ENCODE peak calls at places on chromosomes 1 and 21, in nine cellular contexts. E, B, R, N, Z, A, F, U and L are unnamed samples. For H3K4me1, the result is how much of the 10 kb centered on the place peaks cover.

GRCh38 chr1:177270863-177271262 is 100.1 kb downstream of the BRINP2 start:
- DNase-seq in N (no peak), F (no peak), Z (no peak), B (no peak), R (no peak), E (no peak), A (no peak), U (no peak), L (no peak)

GRCh38 chr1:27137022-27137542 is 17.8 kb downstream of the SLC9A1 start:
- DNase-seq in N (peak), U (no peak), R (peak), A (no peak), F (no peak), Z (no peak), E (no peak), B (no peak), L (no peak)

GRCh38 chr1:56137829-56138505 is 441.4 kb downstream of the PLPP3 start:
- DNase-seq in B (no peak), N (no peak), E (no peak), U (no peak), R (no peak), A (no peak), Z (no peak), F (no peak), L (no peak)

GRCh38 chr1:93447481-93448291 is at the start of gene FNBP1L:
- DNase-seq in R (peak), U (peak), F (peak), E (peak), A (peak), N (peak), B (peak), Z (peak), L (peak)

GRCh38 chr1:29504266-29504665 is 267.9 kb downstream of the PTPRU start:
- DNase-seq in F (no peak), A (no peak), U (no peak), Z (no peak), B (no peak), N (no peak), R (no peak), E (no peak), L (no peak)

GRCh38 chr1:236733654-236734053 is 47.4 kb downstream of the ACTN2 start:
- DNase-seq in U (no peak), A (no peak), N (no peak), E (no peak), Z (no peak), F (no peak), B (no peak), R (no peak), L (no peak)

GRCh38 chr1:243596441-243597183 is 253.4 kb downstream of the AKT3 start:
- DNase-seq in E (no peak), A (peak), F (no peak), N (no peak), Z (no peak), B (no peak), R (peak), U (no peak), L (no peak)

GRCh38 chr1:228318823-228319241 is 87.8 kb downstream of the TRIM11 start:
- DNase-seq in A (no peak), Z (no peak), R (no peak), N (no peak), F (no peak), E (peak), B (no peak), U (no peak), L (no peak)

DNA sequence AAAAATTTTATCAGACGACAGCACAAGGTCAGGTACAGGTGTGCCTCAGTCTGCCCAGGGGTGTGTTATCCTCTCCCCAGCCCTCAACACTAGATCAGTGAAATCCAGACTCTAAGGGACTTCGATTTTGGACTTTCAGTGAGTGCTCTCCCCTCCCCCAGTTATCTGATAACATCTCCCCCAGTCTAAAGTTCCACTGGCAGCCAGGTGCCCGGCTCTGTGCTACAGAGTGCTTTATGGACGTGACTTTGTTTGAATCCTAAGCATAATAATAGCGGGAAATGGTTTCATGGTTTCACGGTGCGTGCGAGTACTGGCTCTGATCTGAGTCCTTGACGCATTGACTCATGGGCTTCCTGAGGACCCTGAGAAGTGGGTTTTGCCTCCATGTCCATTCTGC is 3.2 kb downstream of the SPSB1 start:
- DNase-seq in B (no peak), F (no peak), U (no peak), A (peak), E (no peak), R (no peak), N (no peak), Z (no peak), L (no peak)
- H3K4me3 ChIP-seq in B (no peak), F (no peak), U (no peak), A (no peak), E (peak), R (no peak), N (no peak), Z (no peak), L (no peak)

GRCh38 chr1:221963742-221964141 is 221.9 kb upstream of the DUSP10 start:
- DNase-seq in R (no peak), B (no peak), N (no peak), U (no peak), E (no peak), Z (no peak), A (no peak), F (no peak), L (no peak)
- H3K4me1 ChIP-seq in R (under half), B (under half), N (under half), U (under half), E (under half), Z (under half), A (under half), F (under half), L (under half)

GRCh38 chr1:6415979-6416656 is 3.6 kb downstream of the HES2 start:
- DNase-seq in U (no peak), A (no peak), E (no peak), Z (no peak), N (peak), B (no peak), F (no peak), R (no peak), L (no peak)

GRCh38 chr1:6414881-6415280 is 4.8 kb downstream of the HES2 start:
- DNase-seq in N (peak), E (no peak), U (no peak), Z (no peak), A (no peak), R (no peak), F (no peak), B (no peak), L (no peak)

GRCh38 chr1:6412896-6413295 is 6.8 kb downstream of the HES2 start:
- DNase-seq in Z (no peak), F (no peak), A (peak), R (no peak), U (peak), E (no peak), B (no peak), N (no peak), L (no peak)

GRCh38 chr1:6416906-6417305 is 2.8 kb downstream of the HES2 start:
- DNase-seq in E (no peak), A (no peak), B (no peak), F (no peak), U (no peak), Z (no peak), R (no peak), N (no peak), L (no peak)

DNA sequence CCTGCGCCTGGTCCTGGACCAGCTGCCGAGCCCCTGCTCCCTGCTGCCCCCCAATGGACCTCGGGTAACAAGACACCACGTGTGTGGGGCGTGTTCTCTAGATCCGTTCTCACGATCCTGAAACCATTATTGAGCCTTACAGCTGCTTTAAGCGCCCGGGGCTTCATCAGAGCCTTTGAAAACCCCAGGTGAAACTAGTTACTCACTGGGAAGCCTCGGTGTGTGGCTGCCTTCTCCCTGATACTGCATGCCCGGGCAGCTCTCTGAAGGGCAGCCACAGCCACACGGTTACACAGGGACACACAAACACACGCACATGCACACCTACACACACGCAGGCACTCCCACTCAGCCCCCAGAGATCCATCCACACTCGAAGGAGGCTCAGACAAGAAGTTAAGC is 5.3 kb downstream of the HES2 start:
- DNase-seq in R (no peak), A (peak), Z (no peak), N (no peak), U (peak), F (peak), E (no peak), B (no peak), L (peak)
- H3K4me3 ChIP-seq in R (no peak), A (no peak), Z (peak), N (no peak), U (no peak), F (no peak), E (no peak), B (no peak), L (no peak)

GRCh38 chr21:43023175-43023574 is 48.8 kb downstream of the PKNOX1 start:
- DNase-seq in R (no peak), N (no peak), A (no peak), F (no peak), Z (no peak), B (no peak), U (peak), E (no peak), L (no peak)

GRCh38 chr21:43021756-43022600 is 47.6 kb downstream of the PKNOX1 start:
- DNase-seq in B (no peak), N (no peak), F (no peak), A (no peak), E (no peak), Z (no peak), U (no peak), R (no peak), L (no peak)

GRCh38 chr21:43020771-43021170 is 46.4 kb downstream of the PKNOX1 start:
- DNase-seq in E (no peak), N (no peak), F (no peak), B (no peak), Z (no peak), U (no peak), R (no peak), A (no peak), L (no peak)

GRCh38 chr21:43020177-43020576 is 45.8 kb downstream of the PKNOX1 start:
- DNase-seq in R (no peak), A (no peak), B (no peak), E (no peak), N (no peak), Z (no peak), U (no peak), F (no peak), L (no peak)

GRCh38 chr21:43021191-43021590 is 46.8 kb downstream of the PKNOX1 start:
- DNase-seq in F (no peak), R (no peak), Z (no peak), A (no peak), N (no peak), B (no peak), U (no peak), E (no peak), L (no peak)
- H3K4me1 ChIP-seq in F (under half), R (under half), Z (under half), A (under half), N (under half), B (under half), U (under half), E (under half), L (under half)

DNA sequence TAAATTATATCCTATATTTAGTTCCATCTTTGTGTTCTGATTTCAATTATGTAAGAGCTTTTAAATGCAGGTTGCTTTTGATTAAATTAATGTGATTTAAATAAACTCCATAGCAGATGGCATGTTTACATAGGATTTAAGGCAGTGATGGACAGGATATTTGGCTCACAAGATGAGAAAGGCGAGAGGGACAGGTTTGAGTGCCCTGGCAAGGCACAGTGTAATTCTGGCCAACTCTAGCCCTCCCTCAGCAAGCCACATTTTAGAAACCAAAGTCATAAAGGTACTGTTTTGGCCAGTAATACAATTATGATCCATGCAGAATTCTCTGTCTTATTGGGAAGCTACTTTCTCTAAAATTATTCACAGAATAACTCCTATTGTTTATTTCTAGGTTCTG is 50.6 kb upstream of the C1orf146 start:
- DNase-seq in A (no peak), N (no peak), F (no peak), Z (no peak), B (no peak), E (no peak), U (no peak), R (no peak), L (no peak)
- H3K4me3 ChIP-seq in A (no peak), N (no peak), F (no peak), Z (no peak), B (no peak), E (no peak), U (no peak), R (no peak), L (no peak)

DNA sequence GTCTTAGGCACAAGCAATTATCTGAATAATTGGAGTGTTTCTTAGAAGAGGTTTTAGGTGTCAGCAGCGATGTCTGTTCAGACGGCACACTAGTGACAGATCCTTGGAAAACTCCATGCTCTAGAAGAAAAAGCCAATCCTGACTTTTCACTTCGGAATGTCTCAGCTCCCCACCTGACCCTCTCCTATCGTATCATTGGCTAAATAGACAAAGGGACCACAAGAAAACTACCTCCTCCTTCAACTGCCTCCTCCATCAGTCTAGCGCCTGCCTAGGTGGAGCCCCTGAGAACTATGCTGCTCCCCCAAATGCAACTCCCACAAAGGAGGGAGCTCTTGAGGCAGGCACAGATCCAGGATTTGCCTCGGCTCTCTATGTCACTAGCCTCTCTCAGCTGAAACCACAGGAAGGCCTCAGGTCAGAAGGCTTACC is 148.4 kb downstream of the TOMM20 start:
- DNase-seq in Z (no peak), U (no peak), E (no peak), A (no peak), R (no peak), B (no peak), N (no peak), F (no peak), L (no peak)
- H3K4me1 ChIP-seq in Z (under half), U (under half), E (under half), A (under half), R (half or more), B (under half), N (half or more), F (under half), L (under half)

GRCh38 chr1:114669562-114670082 is at the start of gene DENND2C:
- DNase-seq in Z (no peak), B (no peak), E (no peak), N (no peak), A (no peak), F (no peak), R (no peak), U (no peak), L (no peak)
- H3K4me3 ChIP-seq in Z (peak), B (peak), E (peak), N (peak), A (peak), F (peak), R (peak), U (peak), L (peak)